ENCODE peak calls at places on chromosomes 16 and 17, in four cellular contexts. Y is ovary, M is PC-3, P is testis. C is an unnamed sample.
A peak's percentile ranks its signal among the peaks of the same experiment; 100 is the strongest.

GRCh38 chr17:5587431-5588032 is 3.2 kb upstream of the NLRP1 start:
- DNase-seq in Y (no peak), M (peak; percentile 79), P (peak; percentile 65), C (no peak)

GRCh38 chr17:57104461-57105175 is 19.6 kb downstream of the AKAP1 start:
- DNase-seq in Y (no peak), M (peak; percentile 75), P (no peak), C (no peak)

GRCh38 chr17:50559674-50560184 is 786 bp upstream of the CACNA1G start:
- DNase-seq in Y (peak; percentile 86), M (peak; percentile 35), P (peak; percentile 79), C (no peak)

GRCh38 chr17:61088556-61088955 is 311.1 kb upstream of the TBX2 start:
- DNase-seq in Y (no peak), M (peak; percentile 17), P (no peak), C (no peak)

GRCh38 chr17:62628845-62629555 is 1.5 kb downstream of the MRC2 start:
- DNase-seq in Y (peak; percentile 69), M (no peak), P (peak; percentile 31), C (no peak)

GRCh38 chr17:34579017-34579946 is at the start of gene TMEM132E:
- DNase-seq in Y (peak; percentile 43), M (no peak), P (peak; percentile 85), C (no peak)

GRCh38 chr17:48825446-48826381 is 5.1 kb upstream of the CALCOCO2 start:
- DNase-seq in Y (no peak), M (peak; percentile 96), P (no peak), C (no peak)

GRCh38 chr16:2846511-2847310 is 11.3 kb downstream of the PRSS22 start:
- DNase-seq in Y (no peak), M (peak; percentile 78), P (no peak), C (peak; percentile 83)

GRCh38 chr16:47060596-47060995 is 83.1 kb downstream of the NETO2 start:
- DNase-seq in Y (no peak), M (no peak), P (no peak), C (no peak)

GRCh38 chr16:57949013-57949412 is 21.9 kb downstream of the CNGB1 start:
- DNase-seq in Y (no peak), M (no peak), P (no peak), C (no peak)

GRCh38 chr17:33686171-33686570 is 393.1 kb upstream of the ASIC2 start:
- DNase-seq in Y (no peak), M (no peak), P (peak; percentile 74), C (no peak)

GRCh38 chr16:69307091-69307490 is 4.1 kb upstream of the VPS4A start:
- DNase-seq in Y (no peak), M (no peak), P (no peak), C (no peak)

GRCh38 chr17:3770471-3770870 is 30.5 kb downstream of the ITGAE start:
- DNase-seq in Y (no peak), M (no peak), P (no peak), C (no peak)

GRCh38 chr17:35895602-35896001 is 15.4 kb upstream of the CCL5 start:
- DNase-seq in Y (no peak), M (no peak), P (no peak), C (no peak)

GRCh38 chr17:49454050-49454449 is 39.4 kb upstream of the PHB1 start:
- DNase-seq in Y (no peak), M (peak; percentile 26), P (peak; percentile 66), C (no peak)

GRCh38 chr16:27472091-27473020 is 70.4 kb downstream of the IL21R start:
- DNase-seq in Y (no peak), M (no peak), P (no peak), C (no peak)

GRCh38 chr17:78204387-78205123 is 9.5 kb upstream of the BIRC5 start:
- DNase-seq in Y (no peak), M (no peak), P (no peak), C (no peak)

GRCh38 chr17:21455761-21456160 is 79.6 kb downstream of the KCNJ12 start:
- DNase-seq in Y (no peak), M (no peak), P (no peak), C (no peak)

GRCh38 chr17:49365667-49366066 is 3.6 kb upstream of the ZNF652 start:
- DNase-seq in Y (no peak), M (peak; percentile 57), P (peak; percentile 71), C (no peak)

GRCh38 chr17:80992948-80993624 is 1.4 kb downstream of the CHMP6 start:
- DNase-seq in Y (peak; percentile 9), M (peak; percentile 31), P (no peak), C (no peak)

GRCh38 chr17:80989586-80989913 is 2.1 kb upstream of the CHMP6 start:
- DNase-seq in Y (no peak), M (peak; percentile 44), P (no peak), C (no peak)

GRCh38 chr17:80992077-80992947 is 671 bp downstream of the CHMP6 start:
- DNase-seq in Y (peak; percentile 13), M (no peak), P (no peak), C (no peak)

GRCh38 chr17:80990921-80991644 is 558 bp upstream of the CHMP6 start:
- DNase-seq in Y (peak; percentile 13), M (no peak), P (no peak), C (no peak)

DNA sequence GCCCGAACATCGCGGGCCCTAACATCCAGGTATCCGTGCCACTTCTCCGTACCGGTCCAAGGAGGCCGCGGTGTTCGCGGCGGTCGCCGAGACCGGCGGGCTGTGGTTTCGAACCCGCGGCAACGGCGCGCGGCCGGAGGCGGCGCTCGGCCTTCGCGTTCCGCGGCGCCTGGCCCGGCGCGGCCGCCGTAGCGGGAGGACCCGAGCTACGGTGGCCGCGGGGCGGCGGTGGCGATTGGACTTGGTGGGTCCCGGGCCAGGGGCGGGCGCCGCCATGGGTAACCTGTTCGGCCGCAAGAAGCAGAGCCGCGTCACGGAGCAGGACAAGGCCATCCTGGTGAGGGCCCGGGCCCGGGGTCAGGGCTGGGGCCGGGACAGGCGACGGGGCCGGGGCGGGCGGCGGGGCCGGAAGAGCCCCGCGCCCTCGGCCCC is at the start of gene CHMP6:
- DNase-seq in Y (peak; percentile 71), M (peak; percentile 80), P (peak; percentile 76), C (no peak)
- TF ChIP-seq CTCF in Y (peak; percentile 78), M (no peak), P (peak; percentile 83), C (no peak)

GRCh38 chr17:17837966-17838962 is 1.5 kb upstream of the SREBF1 start:
- DNase-seq in Y (peak; percentile 60), M (peak; percentile 86), P (peak; percentile 78), C (no peak)
- H3K4me3 ChIP-seq in Y (no peak overlapping the region), M (no peak overlapping the region), P (no peak overlapping the region), C (no peak overlapping the region)

GRCh38 chr16:77437859-77438258 is 3.0 kb upstream of the ADAMTS18 start:
- DNase-seq in Y (no peak), M (no peak), P (no peak), C (peak; percentile 21)
- TF ChIP-seq CTCF in Y (no peak), M (no peak), P (no peak), C (peak; percentile 59)

DNA sequence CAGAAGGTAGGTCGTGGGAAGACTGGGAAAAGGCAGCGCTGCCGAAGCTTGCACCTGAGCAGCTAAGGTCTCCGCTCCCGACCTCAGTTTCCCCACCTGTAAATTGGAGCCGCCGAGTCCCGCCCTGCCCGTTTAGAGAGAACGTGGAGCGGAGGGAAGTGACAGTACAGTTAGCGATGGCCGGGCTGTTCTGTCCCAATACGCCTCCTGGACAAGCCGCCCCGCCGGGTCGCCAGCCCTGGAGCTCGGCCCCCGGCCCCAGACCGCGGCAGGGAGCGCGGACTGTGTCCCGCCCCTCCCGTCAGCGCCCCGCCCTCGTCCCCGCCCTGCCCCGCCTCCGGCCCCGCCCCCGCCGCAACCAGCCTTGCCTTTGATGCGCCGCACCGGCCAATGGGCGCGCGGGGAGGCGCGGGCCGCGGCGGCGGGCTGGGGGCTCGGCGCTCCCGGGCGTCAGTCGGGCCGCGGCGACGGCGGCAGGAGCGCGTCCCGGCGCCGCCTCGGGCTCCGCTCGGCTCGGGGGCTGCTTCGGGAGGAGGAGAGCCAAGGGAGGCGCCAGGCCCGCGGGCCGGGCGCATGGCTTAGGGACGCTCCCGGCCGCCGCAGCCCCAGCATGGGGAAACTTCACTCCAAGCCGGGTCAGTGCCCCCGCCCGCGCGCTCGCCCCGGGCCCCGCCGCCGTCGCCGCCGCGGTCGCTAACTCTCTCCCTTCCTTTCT is at the start of gene NKD1:
- DNase-seq in Y (peak; percentile 81), M (peak; percentile 26), P (peak; percentile 78), C (no peak)
- H3K4me3 ChIP-seq in Y (peak within 1 kb of the TSS; percentile 74), M (peak within 1 kb of the TSS; percentile 59), P (peak within 1 kb of the TSS; percentile 70), C (peak within 1 kb of the TSS; percentile 54)

C was measured in retinal pigment epithelial cell.